ENCODE peak calls at places on chromosome 2, in five cellular contexts. M is gastrocnemius medialis; E is CD8-positive, alpha-beta T cell; H is PC-3; N is A549. C is an unnamed sample.

GRCh38 chr2:9595746-9596145 is 35.1 kb downstream of the YWHAQ start:
- ATAC-seq in M (no peak), E (no peak), H (no peak), N (no peak), C (no peak)

GRCh38 chr2:43075054-43075593 is 151.3 kb downstream of the ZFP36L2 start:
- ATAC-seq in M (peak; percentile 77), E (no peak), H (peak; percentile 88), N (peak; percentile 79), C (peak; percentile 85)

GRCh38 chr2:218405365-218406208 is 5.9 kb downstream of the CTDSP1 start:
- ATAC-seq in M (peak; percentile 1), E (peak; percentile 26), H (peak; percentile 0), N (peak; percentile 37), C (no peak)

GRCh38 chr2:120283649-120284048 is 31.0 kb downstream of the RALB start:
- ATAC-seq in M (no peak), E (no peak), H (no peak), N (peak; percentile 58), C (no peak)

GRCh38 chr2:208363485-208363884 is 43.1 kb upstream of the PTH2R start:
- ATAC-seq in M (no peak), E (no peak), H (peak; percentile 89), N (no peak), C (no peak)

GRCh38 chr2:112959109-112959591 is 18.7 kb upstream of the IL36G start:
- ATAC-seq in M (no peak), E (no peak), H (peak; percentile 30), N (peak; percentile 35), C (no peak)

GRCh38 chr2:37689751-37690150 is 18.3 kb upstream of the CDC42EP3 start:
- ATAC-seq in M (no peak), E (no peak), H (no peak), N (peak; percentile 25), C (no peak)

GRCh38 chr2:171210216-171210863 is 49.6 kb upstream of the TLK1 start:
- ATAC-seq in M (no peak), E (no peak), H (no peak), N (no peak), C (no peak)

GRCh38 chr2:69278366-69278765 is 108.7 kb downstream of the GFPT1 start:
- ATAC-seq in M (no peak), E (no peak), H (no peak), N (no peak), C (no peak)

GRCh38 chr2:28608061-28608828 is 112.4 kb downstream of the PLB1 start:
- ATAC-seq in M (peak; percentile 81), E (no peak), H (no peak), N (no peak), C (peak; percentile 57)

GRCh38 chr2:144530596-144530995 is 10.7 kb upstream of the ZEB2 start:
- ATAC-seq in M (no peak), E (no peak), H (peak; percentile 34), N (no peak), C (no peak)

GRCh38 chr2:179410552-179411356 is 146.1 kb upstream of the SESTD1 start:
- ATAC-seq in M (peak; percentile 78), E (no peak), H (peak; percentile 69), N (peak; percentile 73), C (peak; percentile 46)

GRCh38 chr2:128690431-128690830 is 371.8 kb upstream of the HS6ST1 start:
- ATAC-seq in M (no peak), E (no peak), H (no peak), N (no peak), C (no peak)

GRCh38 chr2:218000137-218000536 is 2.7 kb downstream of the TNS1 start:
- ATAC-seq in M (peak; percentile 29), E (no peak), H (no peak), N (no peak), C (peak; percentile 43)

GRCh38 chr2:185782223-185782769 is 43.7 kb downstream of the FSIP2 start:
- ATAC-seq in M (no peak), E (no peak), H (no peak), N (no peak), C (no peak)

GRCh38 chr2:159938375-159938774 is 124.0 kb downstream of the PLA2R1 start:
- ATAC-seq in M (no peak), E (no peak), H (no peak), N (no peak), C (no peak)

GRCh38 chr2:121608967-121609366 is 40.3 kb downstream of the CLASP1 start:
- ATAC-seq in M (no peak), E (no peak), H (no peak), N (no peak), C (no peak)

GRCh38 chr2:150486539-150487484 is 655 bp downstream of the RND3 start:
- ATAC-seq in M (peak; percentile 34), E (no peak), H (no peak), N (peak; percentile 5), C (peak; percentile 29)

GRCh38 chr2:100766806-100767205 is 53.1 kb upstream of the NPAS2 start:
- ATAC-seq in M (no peak), E (no peak), H (peak; percentile 5), N (no peak), C (no peak)

GRCh38 chr2:212945526-212945925 is 205.9 kb downstream of the IKZF2 start:
- ATAC-seq in M (no peak), E (no peak), H (no peak), N (no peak), C (no peak)

GRCh38 chr2:96527990-96528679 is 8.4 kb upstream of the ARID5A start:
- ATAC-seq in M (peak; percentile 3), E (peak; percentile 27), H (no peak), N (no peak), C (peak; percentile 13)

GRCh38 chr2:168480356-168480755 is 24.3 kb downstream of the CERS6 start:
- ATAC-seq in M (no peak), E (no peak), H (no peak), N (no peak), C (no peak)

GRCh38 chr2:51717318-51717717 is 685.4 kb upstream of the NRXN1 start:
- ATAC-seq in M (no peak), E (no peak), H (peak; percentile 99), N (no peak), C (no peak)

GRCh38 chr2:88199912-88200682 is 30.0 kb downstream of the THNSL2 start:
- ATAC-seq in M (no peak), E (no peak), H (no peak), N (no peak), C (no peak)

GRCh38 chr2:29097569-29097968 is 17.6 kb upstream of the CLIP4 start:
- ATAC-seq in M (no peak), E (no peak), H (no peak), N (no peak), C (no peak)

GRCh38 chr2:106358081-106358480 is 110.1 kb downstream of the RGPD3 start:
- ATAC-seq in M (no peak), E (no peak), H (no peak), N (no peak), C (no peak)

GRCh38 chr2:195535911-195536522 is 121.0 kb upstream of the SLC39A10 start:
- ATAC-seq in M (no peak), E (peak; percentile 66), H (no peak), N (no peak), C (peak; percentile 32)

GRCh38 chr2:172109670-172110421 is 7.1 kb upstream of the DLX2 start:
- ATAC-seq in M (no peak), E (no peak), H (no peak), N (no peak), C (no peak)

GRCh38 chr2:121570036-121570664 is 39.5 kb downstream of the RNU4ATAC start:
- ATAC-seq in M (no peak), E (no peak), H (no peak), N (no peak), C (no peak)

GRCh38 chr2:106124787-106125549 is 69.1 kb downstream of the UXS1 start:
- ATAC-seq in M (no peak), E (no peak), H (peak; percentile 74), N (no peak), C (no peak)

GRCh38 chr2:231007159-231008045 is 11.5 kb downstream of the SPATA3 start:
- ATAC-seq in M (no peak), E (no peak), H (no peak), N (no peak), C (no peak)

GRCh38 chr2:48566582-48566981 is 36.6 kb downstream of the STON1 start:
- ATAC-seq in M (no peak), E (no peak), H (no peak), N (peak; percentile 69), C (no peak)
- H3K4me3 ChIP-seq in M (no peak overlapping the region), E (no peak overlapping the region), H (no peak overlapping the region), N (no peak overlapping the region), C (no peak overlapping the region)

DNA sequence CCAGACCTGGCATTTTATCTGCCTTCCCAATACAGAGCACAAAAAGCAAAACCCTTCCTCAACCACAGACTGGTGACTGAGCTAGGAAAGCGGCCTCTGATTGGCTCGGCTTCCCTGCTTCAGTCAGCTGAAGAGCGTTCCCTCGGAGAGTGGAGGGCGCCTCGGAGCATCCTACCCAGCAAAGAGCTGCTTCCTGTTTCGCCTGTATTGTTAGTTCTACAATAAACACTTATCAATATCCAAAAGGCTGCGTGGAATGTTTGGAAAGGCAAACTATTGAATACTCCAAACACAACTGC is 125.0 kb downstream of the CACNB4 start:
- ATAC-seq in M (no peak), E (no peak), H (no peak), N (no peak), C (peak; percentile 62)
- TF ChIP-seq CTCF in M (no peak), E (no peak), H (no peak), N (no peak), C (no peak)

DNA sequence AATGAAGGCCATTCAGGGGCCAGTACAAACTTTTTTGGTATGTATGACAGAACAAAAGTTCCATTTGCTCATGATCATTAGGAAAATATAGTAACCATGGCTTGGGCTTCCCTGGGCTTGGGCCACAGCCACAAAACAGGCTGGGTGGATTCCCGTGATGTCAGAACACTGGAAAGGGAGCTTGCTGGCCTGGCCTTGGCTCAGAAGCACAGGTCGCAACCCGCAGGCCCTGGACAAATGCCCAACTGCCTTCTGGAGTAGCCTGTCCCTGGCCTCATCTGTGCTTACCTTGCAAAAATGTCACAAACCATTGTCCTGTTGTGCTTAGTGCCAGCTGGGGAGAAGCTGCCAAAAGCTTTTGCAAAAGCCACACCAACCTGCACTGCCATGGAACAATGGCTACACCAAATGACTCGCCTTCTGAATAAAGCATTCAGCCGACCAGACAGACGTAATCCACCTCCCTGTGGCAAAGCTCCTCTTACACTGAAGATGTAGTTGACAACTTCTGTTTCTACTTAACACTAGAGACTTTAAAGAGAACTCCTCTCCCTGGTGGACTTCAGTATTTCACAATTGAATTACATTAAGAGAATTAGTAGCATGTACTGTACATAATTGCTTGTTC is 125.5 kb downstream of the ANKRD44 start:
- ATAC-seq in M (peak; percentile 92), E (no peak), H (no peak), N (no peak), C (peak; percentile 75)
- H3K27ac ChIP-seq in M (peak overlapping the region; percentile 73), E (no peak overlapping the region), H (no peak overlapping the region), N (no peak overlapping the region), C (peak overlapping the region; percentile 56)

DNA sequence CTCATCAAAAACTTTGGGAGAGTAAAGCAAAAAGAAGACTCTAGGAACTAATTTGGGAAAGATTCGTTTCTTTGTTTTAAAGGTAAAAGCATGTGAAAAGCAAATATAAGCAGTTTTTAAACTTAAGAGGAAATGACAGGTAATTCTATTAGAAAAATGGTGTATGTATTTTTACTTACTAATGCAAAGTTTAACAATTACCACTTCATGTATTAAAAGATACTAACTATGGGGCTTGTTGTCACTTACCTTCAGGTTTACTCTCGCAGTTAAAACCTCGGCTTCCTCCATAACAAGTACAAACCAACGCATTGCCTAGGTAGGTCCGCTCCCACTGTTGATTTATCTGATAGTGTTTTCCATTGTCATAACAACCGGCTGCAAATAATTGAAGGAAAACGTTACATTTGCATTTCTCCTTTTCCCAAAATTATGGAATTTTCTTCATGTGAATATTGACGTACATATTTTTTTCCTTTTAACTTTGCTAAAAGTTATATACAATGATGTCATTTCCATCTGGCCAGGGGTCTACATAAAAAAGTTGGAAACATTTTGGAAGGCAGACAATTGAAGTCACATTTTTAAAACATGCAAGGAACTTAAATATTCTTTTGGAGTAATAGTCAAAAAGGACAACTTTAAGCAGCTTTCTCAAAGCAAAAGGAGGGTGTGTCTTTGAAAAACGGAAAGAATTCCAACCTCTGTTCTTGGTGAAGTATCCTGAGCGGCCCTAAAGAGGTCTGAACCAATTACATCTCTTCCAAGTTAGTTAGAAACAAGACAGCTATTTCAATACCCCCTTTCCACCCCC is 1.2 kb downstream of the FN1 start:
- ATAC-seq in M (no peak), E (no peak), H (no peak), N (no peak), C (no peak)
- H3K4me3 ChIP-seq in M (peak overlapping the region; percentile 69), E (no peak overlapping the region), H (peak overlapping the region; percentile 94), N (peak overlapping the region; percentile 69), C (peak overlapping the region; percentile 80)